ENCODE peak calls at places on chromosome 22, in seven cellular contexts. O, A, C, V, J, Z and W are unnamed samples.

GRCh38 chr22:40241200-40241763 is 63.6 kb downstream of the TNRC6B start:
- DNase-seq in C (no peak), A (no peak), O (no peak), Z (no peak), J (no peak), V (no peak), W (peak)

GRCh38 chr22:43319661-43320486 is 23.3 kb downstream of the SCUBE1 start:
- DNase-seq in C (no peak), J (no peak), V (peak), Z (no peak), O (no peak), A (no peak), W (no peak)

GRCh38 chr22:50531546-50532352 is 1.9 kb upstream of the TYMP start:
- DNase-seq in Z (peak), C (no peak), J (peak), O (peak), A (peak), V (peak), W (no peak)

GRCh38 chr22:26983311-26983710 is 325.9 kb downstream of the MIAT start:
- DNase-seq in J (no peak), O (no peak), A (no peak), V (peak), C (no peak), Z (no peak), W (no peak)

GRCh38 chr22:25726241-25726640 is 15.7 kb upstream of the MYO18B start:
- DNase-seq in O (no peak), C (no peak), J (no peak), Z (peak), A (no peak), V (no peak), W (no peak)

GRCh38 chr22:49161002-49161850 is 666.4 kb downstream of the BRD1 start:
- DNase-seq in V (no peak), J (no peak), O (no peak), Z (no peak), C (no peak), A (no peak), W (no peak)

GRCh38 chr22:42397332-42398246 is 34.6 kb downstream of the NFAM1 start:
- DNase-seq in Z (no peak), J (peak), V (no peak), C (no peak), O (peak), A (no peak), W (no peak)

GRCh38 chr22:35570686-35571194 is 30.1 kb downstream of the RASD2 start:
- DNase-seq in Z (no peak), A (no peak), J (no peak), O (no peak), V (no peak), C (no peak), W (no peak)

GRCh38 chr22:46070722-46071450 is 79.4 kb upstream of the PPARA start:
- DNase-seq in J (peak), O (peak), C (no peak), Z (peak), V (no peak), A (peak), W (peak)

GRCh38 chr22:42814616-42815015 is 42.5 kb downstream of the ARFGAP3 start:
- DNase-seq in Z (no peak), V (no peak), C (no peak), O (no peak), J (no peak), A (no peak), W (no peak)

GRCh38 chr22:46102752-46103151 is 47.6 kb upstream of the PPARA start:
- DNase-seq in V (no peak), A (no peak), C (no peak), J (no peak), O (no peak), Z (no peak), W (no peak)

GRCh38 chr22:43473031-43473430 is 61.2 kb downstream of the MPPED1 start:
- DNase-seq in O (no peak), C (no peak), J (no peak), V (no peak), Z (no peak), A (no peak), W (no peak)

GRCh38 chr22:45428391-45429385 is 15.2 kb downstream of the RIBC2 start:
- DNase-seq in O (peak), C (no peak), A (no peak), Z (no peak), V (no peak), J (no peak), W (no peak)

GRCh38 chr22:26887456-26887855 is 230.1 kb downstream of the MIAT start:
- DNase-seq in A (peak), Z (peak), O (no peak), J (no peak), V (peak), C (peak), W (no peak)

GRCh38 chr22:37244114-37244921 is at the start of gene RAC2:
- DNase-seq in J (peak), C (no peak), A (peak), V (no peak), Z (peak), O (peak), W (peak)

GRCh38 chr22:37244922-37245722 is 1.1 kb upstream of the RAC2 start:
- DNase-seq in O (no peak), J (peak), Z (no peak), C (no peak), V (no peak), A (no peak), W (no peak)

GRCh38 chr22:37242395-37242918 is 1.6 kb downstream of the RAC2 start:
- DNase-seq in O (peak), Z (no peak), V (no peak), A (no peak), C (no peak), J (peak), W (peak)

GRCh38 chr22:37241351-37242142 is 2.5 kb downstream of the RAC2 start:
- DNase-seq in O (no peak), C (no peak), Z (no peak), J (no peak), A (no peak), V (no peak), W (no peak)

DNA sequence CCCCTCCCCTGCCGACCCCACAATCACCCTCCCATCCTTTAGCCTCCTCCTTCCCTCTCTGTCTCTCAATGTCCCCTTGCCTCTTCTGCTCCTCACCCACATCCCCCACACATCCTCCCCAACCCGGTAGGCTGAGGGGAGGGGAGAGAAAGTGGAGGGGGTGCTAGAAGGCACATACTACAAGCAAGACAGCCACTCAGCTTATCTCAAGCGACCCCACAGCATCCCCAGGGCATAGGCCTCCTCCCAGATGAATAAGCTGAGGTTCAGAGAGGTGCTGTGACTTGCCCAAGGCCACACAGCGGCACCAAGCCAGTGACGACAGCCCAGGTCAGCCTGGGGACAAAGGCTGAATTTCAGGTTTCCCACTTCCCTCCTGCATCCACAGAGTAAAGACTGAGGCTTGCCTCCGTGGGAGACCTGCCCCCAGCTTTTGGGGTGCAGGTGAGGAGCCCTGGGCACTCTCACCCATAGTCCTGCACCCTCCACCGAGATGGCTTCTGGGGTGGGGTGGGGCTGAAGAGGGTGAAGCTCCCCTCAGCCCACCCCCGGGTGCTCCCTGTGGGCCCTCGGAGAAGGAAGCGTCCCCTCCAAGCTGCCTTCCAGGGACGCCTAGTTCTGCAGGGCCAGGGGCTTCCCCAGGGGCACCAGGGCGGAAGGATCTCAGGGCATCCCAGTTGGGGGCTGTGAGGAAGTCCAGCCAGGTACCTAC is 511 bp downstream of the RAC2 start:
- DNase-seq in C (no peak), O (no peak), J (no peak), A (no peak), V (no peak), Z (no peak), W (no peak)
- H3K4me3 ChIP-seq in C (peak), O (no peak), J (peak), A (no peak), V (no peak), Z (peak), W (peak)

GRCh38 chr22:47193606-47194316 is 431.3 kb downstream of the TBC1D22A start:
- DNase-seq in A (no peak), C (no peak), Z (no peak), V (no peak), J (no peak), O (peak), W (no peak)
- H3K4me3 ChIP-seq in A (no peak), C (no peak), Z (no peak), V (no peak), J (no peak), O (no peak), W (no peak)

GRCh38 chr22:23565942-23566715 is 14.0 kb downstream of the IGLL1 start:
- DNase-seq in O (peak), J (no peak), Z (no peak), C (no peak), V (no peak), A (peak), W (no peak)

GRCh38 chr22:23564276-23564675 is 15.8 kb downstream of the IGLL1 start:
- DNase-seq in V (no peak), J (no peak), C (no peak), O (no peak), A (no peak), Z (no peak), W (no peak)

GRCh38 chr22:23569291-23569690 is 10.8 kb downstream of the IGLL1 start:
- DNase-seq in A (no peak), J (no peak), V (no peak), Z (no peak), O (no peak), C (no peak), W (no peak)

GRCh38 chr22:23565288-23565941 is 14.7 kb downstream of the IGLL1 start:
- DNase-seq in J (no peak), V (no peak), O (peak), A (peak), Z (peak), C (no peak), W (no peak)

DNA sequence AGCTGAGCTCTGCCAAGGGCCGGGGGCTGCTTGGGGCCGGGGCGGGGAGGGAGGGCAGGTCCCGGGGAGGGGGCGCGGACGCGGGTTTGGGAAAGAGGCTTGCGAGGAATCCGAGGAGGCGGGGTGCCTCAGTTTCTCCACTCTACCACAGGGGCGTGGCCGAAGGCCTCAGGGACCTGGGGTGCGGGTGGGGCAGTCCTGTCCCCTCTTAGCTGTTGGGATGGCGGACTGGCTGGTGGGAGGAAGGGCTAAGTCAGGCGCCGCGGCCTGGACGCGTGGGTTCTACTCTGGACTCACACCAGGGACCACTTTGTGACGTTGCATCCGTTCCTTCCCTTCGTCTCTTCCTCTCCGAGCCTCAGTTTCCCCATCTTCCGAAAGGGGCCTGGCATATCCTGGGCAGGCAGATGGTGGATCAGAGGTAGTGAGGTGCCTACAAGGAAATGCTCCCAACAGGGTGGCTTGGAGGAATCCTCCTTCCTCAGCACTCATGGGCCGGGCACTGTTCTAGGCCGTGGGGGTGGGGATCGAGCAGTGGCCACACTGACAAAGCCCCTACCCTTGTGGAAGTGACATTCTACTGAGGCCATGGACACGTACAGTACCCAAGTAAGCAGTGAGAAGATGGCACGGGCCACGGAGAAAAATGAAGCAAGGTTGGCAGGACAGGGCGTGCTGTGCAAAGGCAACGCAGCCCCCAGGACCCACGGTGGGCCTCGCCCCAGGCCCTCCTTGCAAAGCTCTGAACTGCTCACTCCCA is 13.2 kb downstream of the IGLL1 start:
- DNase-seq in C (no peak), V (no peak), J (no peak), A (no peak), O (no peak), Z (no peak), W (no peak)
- H3K4me3 ChIP-seq in C (no peak), V (no peak), J (no peak), A (peak), O (no peak), Z (no peak), W (no peak)

DNA sequence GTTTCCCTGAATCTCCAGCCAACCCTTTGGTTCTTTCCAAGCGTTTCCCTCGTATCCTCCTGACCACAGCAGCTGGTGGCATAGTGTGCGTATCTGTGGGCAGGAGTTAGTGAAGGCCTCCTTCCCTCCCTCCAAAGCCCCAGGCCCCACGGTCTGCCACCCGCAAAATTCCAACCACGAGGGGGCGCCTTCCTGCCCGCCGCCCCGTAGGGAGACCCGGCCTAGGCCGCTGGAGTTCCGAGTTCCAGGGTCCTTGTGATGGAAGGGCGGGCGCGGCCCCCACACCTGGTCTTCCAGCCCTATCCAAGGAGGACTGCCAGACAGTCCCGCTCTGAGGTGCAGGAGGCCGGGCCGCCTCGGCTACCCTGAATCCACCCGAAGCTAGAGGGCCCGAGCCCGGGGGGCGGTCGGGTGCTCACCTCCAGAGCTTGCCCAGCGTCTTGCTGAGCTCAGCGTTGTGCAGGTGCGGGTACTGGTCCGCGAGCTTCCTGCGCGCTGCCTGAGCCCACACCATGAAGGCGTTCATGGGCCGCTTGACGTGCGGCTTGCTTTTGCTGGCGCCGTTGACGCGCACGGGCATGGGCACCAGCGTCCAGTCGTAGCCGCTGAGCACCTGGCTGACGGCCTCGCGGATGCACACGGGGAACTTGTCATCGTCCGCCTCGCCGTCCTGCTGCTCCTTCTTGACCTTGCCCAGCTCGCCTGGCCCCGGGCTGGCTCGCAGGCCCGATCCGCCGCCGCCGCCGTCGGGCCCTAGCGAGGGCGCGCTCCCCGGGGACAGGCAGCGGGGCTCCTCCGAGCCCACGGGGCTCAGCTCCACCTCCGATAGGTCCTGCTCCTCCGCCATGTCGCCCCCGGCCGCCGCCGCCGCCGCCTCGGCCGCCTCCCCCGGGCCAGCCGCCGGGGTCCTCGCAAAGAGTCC is 1.2 kb downstream of the SOX10 start:
- DNase-seq in O (no peak), A (peak), C (no peak), V (no peak), Z (no peak), J (no peak), W (no peak)
- H3K4me3 ChIP-seq in O (peak), A (peak), C (no peak), V (no peak), Z (no peak), J (no peak), W (no peak)